ENCODE peak calls at places on chromosomes 11 and 22, in ten cellular contexts. X is neuronal stem cell; Z is CD4-positive, alpha-beta T cell; V is ACHN; T is COLO829; Y is WTC11; K is activated CD8-positive, alpha-beta memory T cell treated with anti-CD3 and anti-CD28 coated beads for 24 hours; L is immature natural killer cell; F is C1 segment of cervical spinal cord; U is K562. W is an unnamed sample.

GRCh38 chr22:45240137-45240809 is 421 bp downstream of the KIAA0930 start:
- DNase-seq in X (no peak), Z (peak; percentile 3), V (no peak), T (no peak), Y (no peak), K (peak; percentile 79), L (no peak), F (no peak), U (peak; percentile 13), W (no peak)

GRCh38 chr22:39434243-39434653 is 22.6 kb upstream of the MGAT3 start:
- DNase-seq in X (no peak), Z (no peak), V (no peak), T (no peak), Y (no peak), K (no peak), L (no peak), F (peak; percentile 36), U (no peak), W (no peak)

GRCh38 chr11:11760838-11761237 is 80.9 kb upstream of the USP47 start:
- DNase-seq in X (no peak), Z (no peak), V (no peak), T (no peak), Y (no peak), K (no peak), L (no peak), F (no peak), U (no peak), W (no peak)

GRCh38 chr11:123302751-123303195 is 107.7 kb upstream of the CLMP start:
- DNase-seq in X (no peak), Z (no peak), V (peak; percentile 35), T (no peak), Y (no peak), K (peak; percentile 62), L (no peak), F (no peak), U (no peak), W (no peak)

GRCh38 chr22:37310815-37311595 is 28.7 kb downstream of the CYTH4 start:
- DNase-seq in X (no peak), Z (no peak), V (no peak), T (no peak), Y (no peak), K (no peak), L (no peak), F (peak; percentile 12), U (no peak), W (no peak)

GRCh38 chr11:82930734-82931133 is 29.2 kb downstream of the DDIAS start:
- DNase-seq in X (no peak), Z (no peak), V (no peak), T (no peak), Y (no peak), K (no peak), L (no peak), F (no peak), U (no peak), W (no peak)

GRCh38 chr11:76659672-76660532 is 10.6 kb downstream of the LRRC32 start:
- DNase-seq in X (no peak), Z (no peak), V (no peak), T (no peak), Y (no peak), K (no peak), L (no peak), F (no peak), U (no peak), W (no peak)

GRCh38 chr22:41862530-41863266 is 29.8 kb downstream of the SREBF2 start:
- DNase-seq in X (no peak), Z (no peak), V (no peak), T (no peak), Y (no peak), K (peak; percentile 84), L (no peak), F (no peak), U (no peak), W (no peak)

GRCh38 chr11:95505927-95506426 is 275.0 kb upstream of the SESN3 start:
- DNase-seq in X (no peak), Z (no peak), V (no peak), T (no peak), Y (no peak), K (no peak), L (no peak), F (no peak), U (no peak), W (no peak)

GRCh38 chr11:134792044-134792443 is 380.0 kb upstream of the B3GAT1 start:
- DNase-seq in X (no peak), Z (no peak), V (peak; percentile 26), T (no peak), Y (no peak), K (no peak), L (no peak), F (no peak), U (no peak), W (no peak)

GRCh38 chr11:93528252-93528651 is 14.9 kb downstream of the SMCO4 start:
- DNase-seq in X (no peak), Z (no peak), V (no peak), T (no peak), Y (no peak), K (no peak), L (no peak), F (no peak), U (no peak), W (no peak)

GRCh38 chr11:117037952-117038350 is 60.3 kb downstream of the SIK3 start:
- DNase-seq in X (no peak), Z (no peak), V (no peak), T (no peak), Y (no peak), K (no peak), L (no peak), F (no peak), U (no peak), W (no peak)

GRCh38 chr22:43185860-43186261 is 1.1 kb downstream of the TTLL12 start:
- DNase-seq in X (no peak), Z (no peak), V (peak; percentile 27), T (no peak), Y (no peak), K (no peak), L (no peak), F (no peak), U (no peak), W (no peak)

GRCh38 chr11:121141051-121141450 is 40.0 kb downstream of the TECTA start:
- DNase-seq in X (no peak), Z (no peak), V (no peak), T (no peak), Y (no peak), K (no peak), L (no peak), F (no peak), U (no peak), W (no peak)

GRCh38 chr22:17705565-17706450 is 67.3 kb downstream of the BCL2L13 start:
- DNase-seq in X (no peak), Z (no peak), V (no peak), T (no peak), Y (no peak), K (no peak), L (no peak), F (no peak), U (no peak), W (no peak)

GRCh38 chr11:117480221-117480620 is 152.6 kb downstream of the CEP164 start:
- DNase-seq in X (no peak), Z (no peak), V (no peak), T (no peak), Y (no peak), K (no peak), L (no peak), F (no peak), U (no peak), W (no peak)

GRCh38 chr11:125489166-125489565 is 6.9 kb downstream of the FEZ1 start:
- DNase-seq in X (no peak), Z (no peak), V (no peak), T (no peak), Y (no peak), K (no peak), L (no peak), F (no peak), U (no peak), W (no peak)

W was measured in DMS153.